ENCODE peak calls at places on chromosomes 7 and 10, in eight cellular contexts. J is naive thymus-derived CD8-positive, alpha-beta T cell; F is LHCN-M2; L is CD4-positive, CD25-positive, alpha-beta regulatory T cell; E is thoracic aorta; Q is dorsolateral prefrontal cortex; H is germinal center; V is head of caudate nucleus. R is an unnamed sample.

GRCh38 chr7:100099452-100099851 is 1.7 kb downstream of the MCM7 start:
- DNase-seq in Q (no peak), E (no peak), F (no peak), J (peak), L (no peak), H (no peak), V (no peak), R (no peak)

GRCh38 chr7:148852272-148852671 is 31.8 kb downstream of the EZH2 start:
- DNase-seq in H (no peak), E (no peak), V (no peak), Q (no peak), F (peak), L (no peak), J (no peak), R (peak)

GRCh38 chr10:132132391-132132841 is 54.3 kb upstream of the DPYSL4 start:
- DNase-seq in E (no peak), H (no peak), V (peak), Q (peak), L (no peak), F (peak), J (no peak), R (no peak)

GRCh38 chr10:27998178-27998953 is 513 bp downstream of the ODAD2 start:
- DNase-seq in H (no peak), J (peak), Q (no peak), F (no peak), L (peak), V (peak), E (no peak), R (no peak)

GRCh38 chr7:1536768-1537630 is 6.5 kb downstream of the MAFK start:
- DNase-seq in Q (peak), H (no peak), V (peak), E (peak), L (no peak), F (peak), J (no peak), R (peak)

GRCh38 chr10:4241724-4242345 is 456.8 kb upstream of the KLF6 start:
- DNase-seq in L (no peak), F (peak), H (no peak), Q (no peak), V (no peak), E (no peak), J (no peak), R (peak)

GRCh38 chr7:142873281-142873784 is 12.2 kb downstream of the TRPV6 start:
- DNase-seq in V (no peak), L (peak), J (peak), E (no peak), Q (no peak), H (peak), F (peak), R (no peak)

GRCh38 chr7:50761722-50762121 is 21.0 kb downstream of the GRB10 start:
- DNase-seq in Q (no peak), L (peak), H (no peak), J (peak), F (no peak), V (no peak), E (no peak), R (no peak)

GRCh38 chr7:8190121-8190895 is 71.7 kb downstream of the ICA1 start:
- DNase-seq in E (no peak), J (peak), V (peak), F (peak), Q (peak), L (peak), H (peak), R (no peak)

GRCh38 chr7:69105092-69105491 is 493.2 kb upstream of the AUTS2 start:
- DNase-seq in F (no peak), V (no peak), J (no peak), Q (no peak), E (no peak), H (no peak), L (no peak), R (no peak)

GRCh38 chr10:67015225-67015624 is 89.4 kb downstream of the LRRTM3 start:
- DNase-seq in H (no peak), F (no peak), L (no peak), Q (no peak), J (no peak), V (no peak), E (no peak), R (no peak)

GRCh38 chr10:84308021-84308420 is 20.4 kb upstream of the CCSER2 start:
- DNase-seq in H (no peak), E (no peak), J (no peak), L (no peak), Q (no peak), V (no peak), F (no peak), R (no peak)

GRCh38 chr7:50335795-50336754 is 31.6 kb downstream of the IKZF1 start:
- DNase-seq in Q (no peak), H (no peak), L (peak), V (no peak), J (peak), E (no peak), F (peak), R (no peak)

GRCh38 chr10:77173615-77174461 is 463.8 kb downstream of the KCNMA1 start:
- DNase-seq in V (peak), H (peak), Q (peak), F (peak), E (peak), J (peak), L (peak), R (no peak)

GRCh38 chr7:82729172-82730030 is 285.8 kb upstream of the CACNA2D1 start:
- DNase-seq in F (peak), Q (no peak), V (no peak), E (no peak), H (no peak), J (peak), L (peak), R (no peak)

GRCh38 chr10:103659674-103660363 is 166.3 kb downstream of the NEURL1 start:
- DNase-seq in H (peak), F (peak), V (peak), J (peak), L (peak), Q (peak), E (no peak), R (peak)

GRCh38 chr10:133013478-133013877 is 71.1 kb upstream of the CFAP46 start:
- DNase-seq in Q (no peak), J (no peak), E (no peak), V (no peak), F (no peak), H (no peak), L (no peak), R (no peak)

GRCh38 chr10:97759157-97759980 is 12.4 kb downstream of the SFRP5 start:
- DNase-seq in L (peak), F (peak), H (no peak), Q (peak), J (peak), E (no peak), V (peak), R (no peak)

GRCh38 chr7:78047800-78048199 is 249.2 kb downstream of the PHTF2 start:
- DNase-seq in L (no peak), F (no peak), V (no peak), Q (no peak), J (no peak), H (no peak), E (no peak), R (no peak)

GRCh38 chr7:150340024-150340749 is 1.2 kb downstream of the RARRES2 start:
- DNase-seq in F (peak), Q (no peak), J (no peak), H (no peak), V (no peak), L (peak), E (no peak), R (no peak)

GRCh38 chr10:89332092-89332633 is 4.4 kb downstream of the IFIT3 start:
- DNase-seq in L (peak), F (peak), J (peak), E (no peak), V (no peak), H (peak), Q (no peak), R (peak)

GRCh38 chr7:134120405-134120804 is 6.7 kb upstream of the LRGUK start:
- DNase-seq in E (no peak), Q (no peak), V (no peak), L (no peak), J (no peak), H (no peak), F (peak), R (no peak)

GRCh38 chr10:97849101-97849490 is 547 bp upstream of the GOLGA7B start:
- DNase-seq in J (peak), Q (no peak), L (no peak), E (no peak), H (no peak), F (no peak), V (no peak), R (no peak)

GRCh38 chr10:110681023-110681681 is 37.0 kb downstream of the RBM20 start:
- DNase-seq in H (peak), F (peak), Q (no peak), V (no peak), L (peak), J (peak), E (no peak), R (no peak)

GRCh38 chr10:28532223-28532508 is 752 bp upstream of the WAC start:
- DNase-seq in E (no peak), L (peak), V (peak), J (no peak), Q (peak), F (peak), H (no peak), R (no peak)

GRCh38 chr10:52729259-52730104 is 43.1 kb downstream of the MBL2 start:
- DNase-seq in E (no peak), L (no peak), V (no peak), J (no peak), Q (no peak), F (peak), H (no peak), R (no peak)

GRCh38 chr10:100348389-100348927 is 1.4 kb downstream of the SCD start:
- DNase-seq in J (no peak), H (no peak), Q (no peak), V (no peak), F (no peak), E (no peak), L (no peak), R (no peak)